ENCODE peak calls at places on chromosomes 16 and 17, in eight cellular contexts. One of them, this sample, is unnamed.

GRCh38 chr17:42287305-42288077 is 807 bp upstream of the STAT5A start:
- DNase-seq in fibroblast of lung: peak
- DNase-seq in cardiac fibroblast: peak
- DNase-seq in GM23248: peak
- DNase-seq in BE2C: no peak
- DNase-seq in RWPE2: peak
- DNase-seq in left ventricle myocardium inferior: peak
- DNase-seq in coronary artery: peak
- DNase-seq in this sample: no peak

GRCh38 chr17:64491034-64491860 is 5.6 kb downstream of the POLG2 start:
- DNase-seq in RWPE2: no peak
- DNase-seq in coronary artery: no peak
- DNase-seq in BE2C: peak
- DNase-seq in left ventricle myocardium inferior: no peak
- DNase-seq in cardiac fibroblast: peak
- DNase-seq in fibroblast of lung: peak
- DNase-seq in GM23248: peak
- DNase-seq in this sample: no peak

GRCh38 chr17:49003557-49004511 is 6.6 kb downstream of the IGF2BP1 start:
- DNase-seq in cardiac fibroblast: peak
- DNase-seq in fibroblast of lung: peak
- DNase-seq in left ventricle myocardium inferior: no peak
- DNase-seq in GM23248: peak
- DNase-seq in RWPE2: no peak
- DNase-seq in BE2C: no peak
- DNase-seq in coronary artery: no peak
- DNase-seq in this sample: no peak

GRCh38 chr17:80055597-80055996 is 19.2 kb downstream of the CCDC40 start:
- DNase-seq in cardiac fibroblast: no peak
- DNase-seq in BE2C: no peak
- DNase-seq in coronary artery: no peak
- DNase-seq in GM23248: no peak
- DNase-seq in fibroblast of lung: no peak
- DNase-seq in left ventricle myocardium inferior: no peak
- DNase-seq in RWPE2: no peak
- DNase-seq in this sample: no peak

GRCh38 chr17:6290488-6291196 is 144.3 kb downstream of the AIPL1 start:
- DNase-seq in GM23248: no peak
- DNase-seq in cardiac fibroblast: no peak
- DNase-seq in RWPE2: no peak
- DNase-seq in fibroblast of lung: no peak
- DNase-seq in BE2C: no peak
- DNase-seq in left ventricle myocardium inferior: no peak
- DNase-seq in coronary artery: no peak
- DNase-seq in this sample: no peak

GRCh38 chr16:23901178-23902131 is 65.7 kb downstream of the PRKCB start:
- DNase-seq in fibroblast of lung: no peak
- DNase-seq in left ventricle myocardium inferior: no peak
- DNase-seq in coronary artery: no peak
- DNase-seq in RWPE2: no peak
- DNase-seq in cardiac fibroblast: no peak
- DNase-seq in BE2C: no peak
- DNase-seq in GM23248: no peak
- DNase-seq in this sample: peak

GRCh38 chr17:68293490-68294195 is 2.3 kb downstream of the ARSG start:
- DNase-seq in left ventricle myocardium inferior: no peak
- DNase-seq in GM23248: no peak
- DNase-seq in cardiac fibroblast: no peak
- DNase-seq in BE2C: no peak
- DNase-seq in RWPE2: no peak
- DNase-seq in fibroblast of lung: no peak
- DNase-seq in coronary artery: no peak
- DNase-seq in this sample: no peak

GRCh38 chr16:54072237-54072636 is 214.3 kb downstream of the IRX3 start:
- DNase-seq in coronary artery: no peak
- DNase-seq in cardiac fibroblast: no peak
- DNase-seq in RWPE2: no peak
- DNase-seq in fibroblast of lung: no peak
- DNase-seq in GM23248: no peak
- DNase-seq in BE2C: no peak
- DNase-seq in left ventricle myocardium inferior: no peak
- DNase-seq in this sample: no peak

GRCh38 chr16:69772560-69773254 is 10.6 kb downstream of the WWP2 start:
- DNase-seq in left ventricle myocardium inferior: no peak
- DNase-seq in coronary artery: no peak
- DNase-seq in fibroblast of lung: no peak
- DNase-seq in GM23248: peak
- DNase-seq in cardiac fibroblast: peak
- DNase-seq in RWPE2: no peak
- DNase-seq in BE2C: no peak
- DNase-seq in this sample: no peak

GRCh38 chr17:82814834-82815233 is 25.0 kb downstream of the ZNF750 start:
- DNase-seq in BE2C: no peak
- DNase-seq in GM23248: no peak
- DNase-seq in cardiac fibroblast: no peak
- DNase-seq in left ventricle myocardium inferior: no peak
- DNase-seq in coronary artery: no peak
- DNase-seq in RWPE2: peak
- DNase-seq in fibroblast of lung: no peak
- DNase-seq in this sample: no peak

GRCh38 chr16:79698341-79698753 is 97.8 kb upstream of the MAF start:
- DNase-seq in cardiac fibroblast: peak
- DNase-seq in BE2C: no peak
- DNase-seq in left ventricle myocardium inferior: peak
- DNase-seq in GM23248: no peak
- DNase-seq in RWPE2: no peak
- DNase-seq in coronary artery: no peak
- DNase-seq in fibroblast of lung: peak
- DNase-seq in this sample: no peak

GRCh38 chr17:77473615-77474226 is 333.0 kb downstream of the SEC14L1 start:
- DNase-seq in GM23248: peak
- DNase-seq in cardiac fibroblast: no peak
- DNase-seq in BE2C: no peak
- DNase-seq in fibroblast of lung: no peak
- DNase-seq in coronary artery: no peak
- DNase-seq in left ventricle myocardium inferior: no peak
- DNase-seq in RWPE2: no peak
- DNase-seq in this sample: no peak

GRCh38 chr17:35051183-35051578 is 12.3 kb downstream of the RFFL start:
- DNase-seq in BE2C: no peak
- DNase-seq in fibroblast of lung: no peak
- DNase-seq in coronary artery: no peak
- DNase-seq in RWPE2: no peak
- DNase-seq in left ventricle myocardium inferior: no peak
- DNase-seq in GM23248: no peak
- DNase-seq in cardiac fibroblast: no peak
- DNase-seq in this sample: peak

GRCh38 chr17:80109713-80110446 is 8.5 kb downstream of the GAA start:
- DNase-seq in RWPE2: peak
- DNase-seq in left ventricle myocardium inferior: no peak
- DNase-seq in cardiac fibroblast: no peak
- DNase-seq in coronary artery: peak
- DNase-seq in BE2C: no peak
- DNase-seq in fibroblast of lung: no peak
- DNase-seq in GM23248: no peak
- DNase-seq in this sample: no peak

GRCh38 chr16:55078699-55079415 is 148.2 kb downstream of the IRX5 start:
- DNase-seq in cardiac fibroblast: no peak
- DNase-seq in BE2C: no peak
- DNase-seq in coronary artery: peak
- DNase-seq in GM23248: no peak
- DNase-seq in left ventricle myocardium inferior: no peak
- DNase-seq in RWPE2: no peak
- DNase-seq in fibroblast of lung: no peak
- DNase-seq in this sample: no peak

GRCh38 chr17:5044630-5045029 is 9.4 kb upstream of the SLC52A1 start:
- DNase-seq in cardiac fibroblast: no peak
- DNase-seq in coronary artery: no peak
- DNase-seq in RWPE2: no peak
- DNase-seq in left ventricle myocardium inferior: no peak
- DNase-seq in GM23248: no peak
- DNase-seq in BE2C: no peak
- DNase-seq in fibroblast of lung: no peak
- DNase-seq in this sample: no peak

GRCh38 chr17:8909621-8910292 is 42.3 kb upstream of the PIK3R6 start:
- DNase-seq in cardiac fibroblast: no peak
- DNase-seq in BE2C: no peak
- DNase-seq in left ventricle myocardium inferior: no peak
- DNase-seq in fibroblast of lung: no peak
- DNase-seq in coronary artery: no peak
- DNase-seq in GM23248: no peak
- DNase-seq in RWPE2: no peak
- DNase-seq in this sample: no peak

GRCh38 chr17:29246638-29247037 is at the start of gene CRYBA1:
- DNase-seq in left ventricle myocardium inferior: no peak
- DNase-seq in cardiac fibroblast: no peak
- DNase-seq in fibroblast of lung: no peak
- DNase-seq in GM23248: no peak
- DNase-seq in RWPE2: no peak
- DNase-seq in coronary artery: no peak
- DNase-seq in BE2C: no peak
- DNase-seq in this sample: no peak

GRCh38 chr16:53913082-53913870 is 209.3 kb downstream of the FTO start:
- DNase-seq in RWPE2: no peak
- DNase-seq in coronary artery: no peak
- DNase-seq in fibroblast of lung: peak
- DNase-seq in GM23248: peak
- DNase-seq in BE2C: peak
- DNase-seq in cardiac fibroblast: peak
- DNase-seq in left ventricle myocardium inferior: no peak
- DNase-seq in this sample: peak

DNA sequence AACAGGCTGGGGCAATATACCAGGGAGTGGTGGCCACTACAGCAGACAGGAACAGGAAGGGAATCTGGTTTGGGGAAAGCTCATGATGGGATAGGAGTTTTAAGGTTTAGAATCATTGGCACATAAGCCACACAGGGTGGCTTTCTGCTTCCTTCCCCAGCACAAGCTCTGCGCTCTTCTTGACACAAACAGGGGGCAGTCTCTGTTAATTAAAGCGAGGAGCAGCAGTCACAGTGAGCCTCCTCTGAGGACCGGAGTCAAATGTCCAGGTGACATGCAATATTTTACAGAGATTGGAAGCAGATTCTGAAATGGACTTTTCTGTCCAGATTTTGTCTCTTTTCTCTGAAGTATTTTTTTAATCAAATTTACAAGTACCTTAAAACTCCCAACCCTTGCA is 2.8 kb upstream of the SHISA9 start:
- DNase-seq in coronary artery: no peak
- DNase-seq in GM23248: no peak
- DNase-seq in fibroblast of lung: no peak
- DNase-seq in RWPE2: no peak
- DNase-seq in cardiac fibroblast: no peak
- DNase-seq in left ventricle myocardium inferior: no peak
- DNase-seq in BE2C: no peak
- DNase-seq in this sample: no peak
- H3K4me3 ChIP-seq in coronary artery: no peak
- H3K4me3 ChIP-seq in GM23248: no peak
- H3K4me3 ChIP-seq in fibroblast of lung: no peak
- H3K4me3 ChIP-seq in RWPE2: no peak
- H3K4me3 ChIP-seq in cardiac fibroblast: no peak
- H3K4me3 ChIP-seq in left ventricle myocardium inferior: no peak
- H3K4me3 ChIP-seq in BE2C: no peak
- H3K4me3 ChIP-seq in this sample: no peak

DNA sequence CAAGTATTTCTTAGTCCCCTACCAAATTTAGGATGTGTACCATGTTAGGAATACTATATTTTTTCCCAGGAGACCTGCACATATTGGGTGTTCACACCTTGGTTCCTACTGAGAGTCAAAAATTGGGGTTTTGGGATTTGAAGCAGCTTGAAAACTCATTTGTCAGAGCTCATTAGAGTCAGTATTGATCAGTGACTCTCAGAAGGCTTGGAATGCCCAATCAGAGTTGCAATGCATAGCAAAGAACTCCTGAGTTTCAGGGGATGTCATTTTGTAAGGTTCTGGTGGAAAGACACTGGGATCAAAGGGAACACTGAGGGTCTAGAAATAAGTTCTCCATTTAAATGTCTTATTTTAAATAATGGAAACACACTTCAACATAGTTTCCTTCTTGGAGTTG is 5.1 kb downstream of the HLF start:
- DNase-seq in GM23248: no peak
- DNase-seq in BE2C: no peak
- DNase-seq in RWPE2: no peak
- DNase-seq in coronary artery: no peak
- DNase-seq in cardiac fibroblast: no peak
- DNase-seq in left ventricle myocardium inferior: no peak
- DNase-seq in fibroblast of lung: no peak
- DNase-seq in this sample: no peak
- H3K4me3 ChIP-seq in GM23248: no peak
- H3K4me3 ChIP-seq in BE2C: no peak
- H3K4me3 ChIP-seq in RWPE2: no peak
- H3K4me3 ChIP-seq in coronary artery: no peak
- H3K4me3 ChIP-seq in cardiac fibroblast: no peak
- H3K4me3 ChIP-seq in left ventricle myocardium inferior: no peak
- H3K4me3 ChIP-seq in fibroblast of lung: no peak
- H3K4me3 ChIP-seq in this sample: no peak

GRCh38 chr16:51148674-51149228 is 2.3 kb downstream of the SALL1 start:
- DNase-seq in RWPE2: no peak
- DNase-seq in coronary artery: no peak
- DNase-seq in cardiac fibroblast: peak
- DNase-seq in left ventricle myocardium inferior: no peak
- DNase-seq in GM23248: peak
- DNase-seq in fibroblast of lung: no peak
- DNase-seq in BE2C: no peak
- DNase-seq in this sample: no peak

GRCh38 chr16:51149251-51149661 is 1.8 kb downstream of the SALL1 start:
- DNase-seq in GM23248: no peak
- DNase-seq in coronary artery: no peak
- DNase-seq in left ventricle myocardium inferior: no peak
- DNase-seq in fibroblast of lung: no peak
- DNase-seq in RWPE2: no peak
- DNase-seq in BE2C: no peak
- DNase-seq in cardiac fibroblast: no peak
- DNase-seq in this sample: no peak

GRCh38 chr16:51149721-51150158 is 1.3 kb downstream of the SALL1 start:
- DNase-seq in BE2C: no peak
- DNase-seq in cardiac fibroblast: no peak
- DNase-seq in RWPE2: no peak
- DNase-seq in left ventricle myocardium inferior: no peak
- DNase-seq in fibroblast of lung: no peak
- DNase-seq in coronary artery: no peak
- DNase-seq in GM23248: no peak
- DNase-seq in this sample: no peak

GRCh38 chr16:51146256-51146924 is 4.7 kb downstream of the SALL1 start:
- DNase-seq in left ventricle myocardium inferior: no peak
- DNase-seq in BE2C: no peak
- DNase-seq in cardiac fibroblast: peak
- DNase-seq in fibroblast of lung: peak
- DNase-seq in RWPE2: no peak
- DNase-seq in GM23248: peak
- DNase-seq in coronary artery: no peak
- DNase-seq in this sample: peak

GRCh38 chr16:51147776-51148673 is 3.0 kb downstream of the SALL1 start:
- DNase-seq in RWPE2: no peak
- DNase-seq in BE2C: no peak
- DNase-seq in coronary artery: no peak
- DNase-seq in GM23248: peak
- DNase-seq in fibroblast of lung: no peak
- DNase-seq in left ventricle myocardium inferior: no peak
- DNase-seq in cardiac fibroblast: no peak
- DNase-seq in this sample: no peak
- H3K4me3 ChIP-seq in RWPE2: no peak
- H3K4me3 ChIP-seq in BE2C: no peak
- H3K4me3 ChIP-seq in coronary artery: no peak
- H3K4me3 ChIP-seq in GM23248: peak
- H3K4me3 ChIP-seq in fibroblast of lung: no peak
- H3K4me3 ChIP-seq in left ventricle myocardium inferior: no peak
- H3K4me3 ChIP-seq in cardiac fibroblast: no peak
- H3K4me3 ChIP-seq in this sample: no peak

GRCh38 chr16:719815-720506 is 985 bp upstream of the ANTKMT start:
- DNase-seq in cardiac fibroblast: no peak
- DNase-seq in GM23248: peak
- DNase-seq in fibroblast of lung: no peak
- DNase-seq in coronary artery: no peak
- DNase-seq in RWPE2: no peak
- DNase-seq in left ventricle myocardium inferior: no peak
- DNase-seq in BE2C: peak
- DNase-seq in this sample: peak
- H3K4me3 ChIP-seq in cardiac fibroblast: peak
- H3K4me3 ChIP-seq in GM23248: peak
- H3K4me3 ChIP-seq in fibroblast of lung: peak
- H3K4me3 ChIP-seq in coronary artery: peak
- H3K4me3 ChIP-seq in RWPE2: peak
- H3K4me3 ChIP-seq in left ventricle myocardium inferior: peak
- H3K4me3 ChIP-seq in BE2C: peak
- H3K4me3 ChIP-seq in this sample: peak